ENCODE peak calls at places on chromosomes 12 and 14, in eight cellular contexts. M is effector memory CD4-positive, alpha-beta T cell; W is retina; S is ovary; J is AG08396; A is stimulated activated CD4-positive, alpha-beta T cell treated with anti-CD3 and anti-CD28 coated beads, TNF-alpha, amount 100 ng/mL, for 24 hours; K is A549; Z is left ventricle myocardium inferior. C is an unnamed sample.

GRCh38 chr14:77251870-77252269 is 19.1 kb downstream of the NGB start:
- DNase-seq in M (no peak), W (no peak), S (no peak), J (no peak), A (no peak), K (no peak), Z (no peak), C (no peak)

GRCh38 chr12:42588981-42589464 is 523 bp downstream of the PRICKLE1 start:
- DNase-seq in M (no peak), W (peak; percentile 82), S (peak; percentile 55), J (peak; percentile 43), A (peak; percentile 7), K (peak; percentile 31), Z (peak; percentile 34), C (no peak)

GRCh38 chr14:91872011-91872476 is 4.7 kb upstream of the TC2N start:
- DNase-seq in M (no peak), W (no peak), S (no peak), J (no peak), A (peak; percentile 46), K (peak; percentile 61), Z (no peak), C (peak; percentile 54)

GRCh38 chr12:124539084-124540041 is 28.0 kb downstream of the NCOR2 start:
- DNase-seq in M (no peak), W (no peak), S (peak; percentile 39), J (no peak), A (no peak), K (no peak), Z (no peak), C (no peak)

GRCh38 chr12:69657376-69658137 is 41.5 kb downstream of the BEST3 start:
- DNase-seq in M (no peak), W (no peak), S (no peak), J (peak; percentile 20), A (no peak), K (peak; percentile 26), Z (no peak), C (no peak)

GRCh38 chr14:43119672-43120071 is 1387.4 kb downstream of the FSCB start:
- DNase-seq in M (no peak), W (no peak), S (no peak), J (no peak), A (no peak), K (no peak), Z (no peak), C (no peak)

GRCh38 chr14:21023174-21023573 is 1.7 kb downstream of the NDRG2 start:
- DNase-seq in M (no peak), W (no peak), S (no peak), J (no peak), A (no peak), K (no peak), Z (peak; percentile 36), C (no peak)

GRCh38 chr14:33765251-33765650 is 185.6 kb downstream of the EGLN3 start:
- DNase-seq in M (no peak), W (peak; percentile 69), S (no peak), J (no peak), A (no peak), K (no peak), Z (peak; percentile 19), C (no peak)

GRCh38 chr12:106044773-106045172 is 94.0 kb downstream of the NUAK1 start:
- DNase-seq in M (no peak), W (peak; percentile 32), S (no peak), J (no peak), A (no peak), K (peak; percentile 39), Z (no peak), C (no peak)

GRCh38 chr14:77761205-77761931 is 412 bp upstream of the SNW1 start:
- DNase-seq in M (no peak), W (peak; percentile 62), S (peak; percentile 28), J (peak; percentile 25), A (no peak), K (peak; percentile 66), Z (peak; percentile 32), C (no peak)

GRCh38 chr14:103081951-103082350 is 2.1 kb upstream of the LBHD2 start:
- DNase-seq in M (no peak), W (no peak), S (no peak), J (no peak), A (no peak), K (no peak), Z (no peak), C (no peak)

GRCh38 chr12:20463920-20464524 is 95.7 kb downstream of the PDE3A start:
- DNase-seq in M (no peak), W (no peak), S (no peak), J (no peak), A (no peak), K (peak; percentile 29), Z (no peak), C (no peak)

GRCh38 chr12:94230357-94230905 is 82.1 kb downstream of the PLXNC1 start:
- DNase-seq in M (no peak), W (no peak), S (no peak), J (no peak), A (no peak), K (no peak), Z (no peak), C (no peak)

GRCh38 chr14:89540009-89540829 is 123.2 kb upstream of the FOXN3 start:
- DNase-seq in M (no peak), W (no peak), S (no peak), J (no peak), A (no peak), K (no peak), Z (no peak), C (no peak)

GRCh38 chr14:35317820-35318219 is 25.6 kb downstream of the PSMA6 start:
- DNase-seq in M (no peak), W (no peak), S (no peak), J (no peak), A (no peak), K (no peak), Z (no peak), C (no peak)

GRCh38 chr14:64726585-64726890 is 22.3 kb downstream of the PLEKHG3 start:
- DNase-seq in M (peak; percentile 62), W (no peak), S (no peak), J (no peak), A (peak; percentile 22), K (peak; percentile 52), Z (peak; percentile 13), C (peak; percentile 41)

GRCh38 chr14:74083161-74083560 is 1.1 kb downstream of the ALDH6A1 start:
- DNase-seq in M (no peak), W (no peak), S (no peak), J (no peak), A (no peak), K (no peak), Z (no peak), C (no peak)

GRCh38 chr12:68612245-68612644 is 1.5 kb downstream of the RAP1B start:
- DNase-seq in M (no peak), W (no peak), S (no peak), J (no peak), A (no peak), K (no peak), Z (no peak), C (no peak)

GRCh38 chr12:40226652-40227051 is 1.9 kb downstream of the LRRK2 start:
- DNase-seq in M (no peak), W (no peak), S (peak; percentile 36), J (peak; percentile 79), A (no peak), K (peak; percentile 90), Z (no peak), C (no peak)

GRCh38 chr14:49303952-49304516 is 282.1 kb downstream of the RPS29 start:
- DNase-seq in M (no peak), W (peak; percentile 50), S (peak; percentile 32), J (peak; percentile 10), A (no peak), K (no peak), Z (no peak), C (no peak)

GRCh38 chr14:100746326-100746725 is 19.6 kb downstream of the DLK1 start:
- DNase-seq in M (no peak), W (no peak), S (no peak), J (no peak), A (no peak), K (no peak), Z (no peak), C (no peak)

GRCh38 chr14:52117433-52117832 is 48.6 kb upstream of the NID2 start:
- DNase-seq in M (no peak), W (no peak), S (no peak), J (peak; percentile 39), A (no peak), K (no peak), Z (peak; percentile 21), C (no peak)

GRCh38 chr12:124277394-124278222 is 17.3 kb upstream of the RFLNA start:
- DNase-seq in M (no peak), W (no peak), S (no peak), J (no peak), A (no peak), K (peak; percentile 18), Z (no peak), C (no peak)

GRCh38 chr12:31756977-31757420 is 28.2 kb upstream of the AMN1 start:
- DNase-seq in M (no peak), W (no peak), S (no peak), J (no peak), A (no peak), K (peak; percentile 76), Z (no peak), C (no peak)

C was measured in effector CD4-positive, alpha-beta T cell.